ENCODE peak calls at places on chromosomes 2 and 18, in nine cellular contexts. One of them, this sample, is unnamed.

GRCh38 chr2:109356251-109357035 is 227.4 kb downstream of the SH3RF3 start:
- DNase-seq in spleen: no peak
- DNase-seq in tibial artery: no peak
- DNase-seq in T-helper 9 cell: no peak
- DNase-seq in activated naive CD4-positive, alpha-beta T cell treated with anti-CD3 and anti-CD28 coated beads, Interleukin-2, amount 10 ng/mL, durations not matched to agents 7 days and 5 days: no peak
- DNase-seq in mesothelial cell of epicardium: no peak
- DNase-seq in HFF-Myc: no peak
- DNase-seq in GM12891: no peak
- DNase-seq in astrocyte of the spinal cord: no peak
- DNase-seq in this sample: no peak

GRCh38 chr2:207216454-207216853 is 50.7 kb upstream of the KLF7 start:
- DNase-seq in GM12891: no peak
- DNase-seq in tibial artery: no peak
- DNase-seq in spleen: no peak
- DNase-seq in astrocyte of the spinal cord: no peak
- DNase-seq in mesothelial cell of epicardium: no peak
- DNase-seq in HFF-Myc: no peak
- DNase-seq in T-helper 9 cell: no peak
- DNase-seq in activated naive CD4-positive, alpha-beta T cell treated with anti-CD3 and anti-CD28 coated beads, Interleukin-2, amount 10 ng/mL, durations not matched to agents 7 days and 5 days: no peak
- DNase-seq in this sample: no peak

GRCh38 chr2:8067784-8068336 is 614.0 kb upstream of the ID2 start:
- DNase-seq in tibial artery: no peak
- DNase-seq in astrocyte of the spinal cord: no peak
- DNase-seq in mesothelial cell of epicardium: no peak
- DNase-seq in HFF-Myc: no peak
- DNase-seq in T-helper 9 cell: no peak
- DNase-seq in GM12891: no peak
- DNase-seq in activated naive CD4-positive, alpha-beta T cell treated with anti-CD3 and anti-CD28 coated beads, Interleukin-2, amount 10 ng/mL, durations not matched to agents 7 days and 5 days: no peak
- DNase-seq in spleen: no peak
- DNase-seq in this sample: no peak

GRCh38 chr2:239326831-239327535 is 73.8 kb downstream of the HDAC4 start:
- DNase-seq in spleen: no peak
- DNase-seq in GM12891: no peak
- DNase-seq in mesothelial cell of epicardium: no peak
- DNase-seq in tibial artery: no peak
- DNase-seq in HFF-Myc: no peak
- DNase-seq in activated naive CD4-positive, alpha-beta T cell treated with anti-CD3 and anti-CD28 coated beads, Interleukin-2, amount 10 ng/mL, durations not matched to agents 7 days and 5 days: peak; percentile 86
- DNase-seq in T-helper 9 cell: peak; percentile 53
- DNase-seq in astrocyte of the spinal cord: peak; percentile 66
- DNase-seq in this sample: no peak

GRCh38 chr2:74253937-74254336 is 55.5 kb downstream of the MTHFD2 start:
- DNase-seq in tibial artery: peak; percentile 71
- DNase-seq in HFF-Myc: no peak
- DNase-seq in activated naive CD4-positive, alpha-beta T cell treated with anti-CD3 and anti-CD28 coated beads, Interleukin-2, amount 10 ng/mL, durations not matched to agents 7 days and 5 days: no peak
- DNase-seq in T-helper 9 cell: no peak
- DNase-seq in GM12891: no peak
- DNase-seq in astrocyte of the spinal cord: no peak
- DNase-seq in mesothelial cell of epicardium: no peak
- DNase-seq in spleen: no peak
- DNase-seq in this sample: no peak

GRCh38 chr2:16727256-16727655 is 61.6 kb upstream of the CYRIA start:
- DNase-seq in T-helper 9 cell: no peak
- DNase-seq in astrocyte of the spinal cord: peak; percentile 11
- DNase-seq in HFF-Myc: no peak
- DNase-seq in tibial artery: peak; percentile 66
- DNase-seq in GM12891: no peak
- DNase-seq in activated naive CD4-positive, alpha-beta T cell treated with anti-CD3 and anti-CD28 coated beads, Interleukin-2, amount 10 ng/mL, durations not matched to agents 7 days and 5 days: no peak
- DNase-seq in mesothelial cell of epicardium: no peak
- DNase-seq in spleen: no peak
- DNase-seq in this sample: peak; percentile 52

GRCh38 chr18:22637787-22638186 is 220.1 kb upstream of the CTAGE1 start:
- DNase-seq in spleen: no peak
- DNase-seq in GM12891: no peak
- DNase-seq in HFF-Myc: peak; percentile 35
- DNase-seq in mesothelial cell of epicardium: no peak
- DNase-seq in tibial artery: no peak
- DNase-seq in astrocyte of the spinal cord: peak; percentile 84
- DNase-seq in activated naive CD4-positive, alpha-beta T cell treated with anti-CD3 and anti-CD28 coated beads, Interleukin-2, amount 10 ng/mL, durations not matched to agents 7 days and 5 days: no peak
- DNase-seq in T-helper 9 cell: no peak
- DNase-seq in this sample: no peak

GRCh38 chr2:33104052-33104623 is 157.4 kb downstream of the LTBP1 start:
- DNase-seq in mesothelial cell of epicardium: no peak
- DNase-seq in HFF-Myc: no peak
- DNase-seq in astrocyte of the spinal cord: peak; percentile 49
- DNase-seq in tibial artery: no peak
- DNase-seq in activated naive CD4-positive, alpha-beta T cell treated with anti-CD3 and anti-CD28 coated beads, Interleukin-2, amount 10 ng/mL, durations not matched to agents 7 days and 5 days: no peak
- DNase-seq in spleen: no peak
- DNase-seq in GM12891: no peak
- DNase-seq in T-helper 9 cell: no peak
- DNase-seq in this sample: no peak

GRCh38 chr2:33555681-33556080 is 43.4 kb downstream of the FAM98A start:
- DNase-seq in tibial artery: no peak
- DNase-seq in activated naive CD4-positive, alpha-beta T cell treated with anti-CD3 and anti-CD28 coated beads, Interleukin-2, amount 10 ng/mL, durations not matched to agents 7 days and 5 days: no peak
- DNase-seq in mesothelial cell of epicardium: no peak
- DNase-seq in GM12891: no peak
- DNase-seq in HFF-Myc: no peak
- DNase-seq in astrocyte of the spinal cord: no peak
- DNase-seq in spleen: no peak
- DNase-seq in T-helper 9 cell: no peak
- DNase-seq in this sample: no peak

GRCh38 chr2:53210538-53210937 is 557.1 kb upstream of the CHAC2 start:
- DNase-seq in GM12891: no peak
- DNase-seq in mesothelial cell of epicardium: no peak
- DNase-seq in HFF-Myc: no peak
- DNase-seq in astrocyte of the spinal cord: no peak
- DNase-seq in spleen: no peak
- DNase-seq in tibial artery: no peak
- DNase-seq in T-helper 9 cell: no peak
- DNase-seq in activated naive CD4-positive, alpha-beta T cell treated with anti-CD3 and anti-CD28 coated beads, Interleukin-2, amount 10 ng/mL, durations not matched to agents 7 days and 5 days: no peak
- DNase-seq in this sample: no peak